ENCODE peak calls at places on chromosomes 5 and 9, in nine cellular contexts. A, W, V, E, O, Z, G, C and Y are unnamed samples.

GRCh38 chr5:138611295-138612220 is 36.4 kb upstream of the HSPA9 start:
- DNase-seq in A (no peak), W (no peak), V (no peak), E (no peak), O (no peak), Z (peak; percentile 77), G (peak; percentile 56), C (no peak), Y (no peak)

GRCh38 chr5:176998828-176999227 is 7.8 kb downstream of the UIMC1 start:
- DNase-seq in A (no peak), W (no peak), V (no peak), E (no peak), O (no peak), Z (no peak), G (no peak), C (no peak), Y (no peak)

GRCh38 chr5:68962632-68963484 is 131.0 kb upstream of the SLC30A5 start:
- DNase-seq in A (peak; percentile 69), W (peak; percentile 63), V (peak; percentile 55), E (peak; percentile 80), O (peak; percentile 34), Z (peak; percentile 73), G (peak; percentile 73), C (peak; percentile 43), Y (no peak)

GRCh38 chr9:110601098-110601497 is 21.6 kb upstream of the SVEP1 start:
- DNase-seq in A (no peak), W (no peak), V (no peak), E (no peak), O (no peak), Z (no peak), G (no peak), C (no peak), Y (no peak)

GRCh38 chr9:117276444-117276843 is 138.4 kb downstream of the ASTN2 start:
- DNase-seq in A (no peak), W (no peak), V (no peak), E (no peak), O (no peak), Z (no peak), G (no peak), C (no peak), Y (no peak)

GRCh38 chr9:112754578-112754977 is 4.0 kb downstream of the SNX30 start:
- DNase-seq in A (no peak), W (no peak), V (peak; percentile 56), E (no peak), O (no peak), Z (peak; percentile 44), G (no peak), C (no peak), Y (no peak)

GRCh38 chr5:156841737-156842136 is 8.4 kb upstream of the PPP1R2B start:
- DNase-seq in A (no peak), W (no peak), V (no peak), E (no peak), O (no peak), Z (no peak), G (no peak), C (no peak), Y (no peak)

GRCh38 chr5:179923422-179923821 is 15.7 kb upstream of the TBC1D9B start:
- DNase-seq in A (no peak), W (no peak), V (no peak), E (no peak), O (no peak), Z (no peak), G (no peak), C (no peak), Y (peak; percentile 60)

GRCh38 chr5:112342364-112342763 is 76.7 kb downstream of the EPB41L4A start:
- DNase-seq in A (no peak), W (no peak), V (no peak), E (no peak), O (no peak), Z (no peak), G (no peak), C (no peak), Y (no peak)

GRCh38 chr9:91771027-91771426 is 179.0 kb downstream of the ROR2 start:
- DNase-seq in A (no peak), W (peak; percentile 44), V (peak; percentile 85), E (no peak), O (no peak), Z (peak; percentile 68), G (peak; percentile 67), C (no peak), Y (no peak)

GRCh38 chr5:35956429-35956828 is 18.0 kb upstream of the CAPSL start:
- DNase-seq in A (no peak), W (no peak), V (no peak), E (no peak), O (no peak), Z (peak; percentile 28), G (no peak), C (no peak), Y (no peak)

GRCh38 chr9:134575103-134575816 is 66.3 kb upstream of the COL5A1 start:
- DNase-seq in A (peak; percentile 7), W (no peak), V (no peak), E (peak; percentile 26), O (no peak), Z (no peak), G (no peak), C (no peak), Y (peak; percentile 75)

GRCh38 chr5:180739271-180739670 is 587 bp downstream of the OR2Y1 start:
- DNase-seq in A (no peak), W (no peak), V (no peak), E (no peak), O (no peak), Z (no peak), G (no peak), C (no peak), Y (no peak)

GRCh38 chr9:77945798-77946197 is 85.8 kb downstream of the GNAQ start:
- DNase-seq in A (no peak), W (no peak), V (no peak), E (no peak), O (no peak), Z (no peak), G (no peak), C (no peak), Y (no peak)

GRCh38 chr9:103617046-103617445 is 477.1 kb upstream of the SMC2 start:
- DNase-seq in A (no peak), W (no peak), V (no peak), E (no peak), O (no peak), Z (no peak), G (no peak), C (no peak), Y (no peak)

GRCh38 chr5:129547137-129547536 is 87.0 kb downstream of the ADAMTS19 start:
- DNase-seq in A (no peak), W (no peak), V (no peak), E (no peak), O (no peak), Z (no peak), G (no peak), C (no peak), Y (no peak)

DNA sequence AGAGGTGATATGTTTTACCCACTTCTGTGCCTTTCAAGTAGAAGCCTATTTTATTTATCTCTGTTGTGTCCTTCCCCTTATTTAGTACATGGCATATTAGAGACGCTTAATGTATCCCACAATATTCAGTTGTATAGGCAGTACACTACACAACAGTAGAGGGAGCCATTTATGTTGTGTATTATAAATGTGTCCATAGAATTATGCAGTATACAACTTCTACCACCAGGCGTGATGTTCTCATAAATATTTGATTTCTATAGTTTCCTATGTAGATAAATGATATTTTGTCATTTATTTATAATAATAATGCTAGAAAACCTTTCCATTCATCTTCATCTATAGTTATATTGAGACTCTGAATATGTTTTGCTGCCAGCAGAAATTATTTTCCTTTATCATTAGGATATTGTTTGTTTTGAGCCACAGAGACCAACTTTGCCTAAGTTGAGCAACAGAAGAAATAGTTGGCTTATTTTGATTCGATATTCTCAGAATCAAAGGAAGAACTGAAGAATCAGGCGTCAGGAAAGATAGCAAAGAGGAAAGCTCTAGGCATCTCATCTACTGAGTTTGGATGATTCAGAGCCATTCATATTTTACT is 81.7 kb downstream of the ADAMTS19 start:
- DNase-seq in A (no peak), W (no peak), V (peak; percentile 3), E (no peak), O (no peak), Z (peak; percentile 74), G (no peak), C (no peak), Y (no peak)
- TF ChIP-seq CTCF in A (no peak), W (no peak), V (peak; percentile 10), E (no peak), O (no peak), Z (peak; percentile 60), G (peak; percentile 57), C (no peak), Y (peak; percentile 46)

DNA sequence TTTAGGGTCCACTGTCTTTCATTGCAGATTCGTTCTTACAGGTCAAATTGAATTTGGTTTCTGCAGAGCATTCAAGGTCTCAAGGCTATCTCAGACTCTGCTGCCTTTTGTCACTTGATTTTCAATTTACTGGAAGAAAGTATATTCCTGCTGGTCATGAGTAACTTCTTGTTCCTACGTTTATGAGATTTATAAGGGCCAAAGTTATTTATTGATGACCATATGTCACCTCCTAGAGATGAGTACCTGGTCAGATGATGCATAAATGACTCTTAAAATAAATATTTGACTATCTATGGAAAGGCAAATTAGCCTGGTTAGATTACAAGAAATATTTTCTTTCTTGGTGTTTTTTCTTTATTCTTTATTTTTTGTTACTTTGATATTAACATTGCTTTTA is 322.8 kb downstream of the TMEM167A start:
- DNase-seq in A (no peak), W (no peak), V (no peak), E (no peak), O (no peak), Z (no peak), G (no peak), C (no peak), Y (no peak)
- TF ChIP-seq CTCF in A (no peak), W (no peak), V (no peak), E (no peak), O (no peak), Z (no peak), G (no peak), C (no peak), Y (no peak)

DNA sequence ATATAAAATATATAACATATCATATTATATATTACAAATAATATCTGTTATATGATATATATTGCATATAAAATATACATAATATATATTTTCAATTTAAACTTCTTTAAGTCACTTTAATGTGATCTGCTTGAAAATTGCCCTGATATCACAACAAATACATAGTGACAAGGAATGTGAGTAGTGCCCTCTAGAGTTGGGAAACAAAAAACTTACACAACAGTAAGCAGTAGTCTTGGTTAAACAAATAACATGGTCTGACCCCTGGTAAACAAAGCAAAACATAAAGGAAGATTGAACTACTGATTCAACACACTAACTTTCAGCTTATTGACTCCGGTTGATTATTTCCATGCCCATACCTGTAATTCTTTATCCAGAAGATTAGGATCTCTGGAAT is 188.3 kb upstream of the NMUR2 start:
- DNase-seq in A (no peak), W (no peak), V (no peak), E (no peak), O (no peak), Z (peak; percentile 34), G (no peak), C (no peak), Y (no peak)
- TF ChIP-seq CTCF in A (no peak), W (no peak), V (no peak), E (no peak), O (no peak), Z (peak; percentile 31), G (no peak), C (no peak), Y (no peak)

DNA sequence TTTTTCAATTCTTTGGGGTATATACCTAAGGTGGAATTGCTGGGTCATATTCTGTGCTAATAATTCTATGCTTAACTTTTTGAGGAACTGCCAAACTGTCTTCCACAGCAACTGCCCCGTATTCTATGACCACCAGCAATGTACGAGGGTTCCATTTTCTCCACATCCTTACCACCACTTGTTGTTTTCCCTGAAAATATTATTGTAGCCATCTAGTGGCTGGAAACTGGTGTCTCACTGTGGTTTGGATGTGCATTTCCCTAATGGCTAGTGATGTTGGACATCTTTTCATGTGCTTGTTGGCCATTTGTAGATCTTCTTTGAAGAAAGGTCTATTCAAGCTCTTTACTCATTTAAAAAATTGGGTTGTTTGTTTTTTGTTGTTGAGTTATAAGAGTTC is 30.7 kb downstream of the MSX2 start:
- DNase-seq in A (no peak), W (no peak), V (no peak), E (no peak), O (no peak), Z (peak; percentile 38), G (no peak), C (no peak), Y (no peak)
- TF ChIP-seq CTCF in A (no peak), W (no peak), V (peak; percentile 34), E (no peak), O (no peak), Z (peak; percentile 33), G (no peak), C (no peak), Y (peak; percentile 65)